ENCODE peak calls at places on chromosome 11, in four cellular contexts. D is WTC11, C is HepG2, L is K562. O is an unnamed sample.

GRCh38 chr11:83549984-83550667 is 264.0 kb upstream of the CCDC90B start:
- DNase-seq in C (no peak), L (peak), D (no peak), O (no peak)

GRCh38 chr11:4071828-4072421 is 22.7 kb upstream of the RRM1 start:
- DNase-seq in L (no peak), D (no peak), C (no peak), O (no peak)

GRCh38 chr11:126945319-126945718 is 55.3 kb downstream of the KIRREL3 start:
- DNase-seq in L (no peak), C (no peak), D (no peak), O (no peak)

GRCh38 chr11:57566035-57566504 is 1.4 kb downstream of the UBE2L6 start:
- DNase-seq in L (peak), C (peak), D (no peak), O (no peak)

GRCh38 chr11:120532511-120533196 is 21.1 kb downstream of the GRIK4 start:
- DNase-seq in L (no peak), D (no peak), C (peak), O (no peak)

GRCh38 chr11:66438009-66438503 is 592 bp downstream of the MRPL11 start:
- DNase-seq in L (peak), D (no peak), C (no peak), O (no peak)

GRCh38 chr11:112270551-112271180 is 10.0 kb upstream of the PLET1 start:
- DNase-seq in L (peak), D (peak), C (no peak), O (no peak)

GRCh38 chr11:78019808-78020207 is 3.3 kb downstream of the KCTD14 start:
- DNase-seq in L (no peak), D (no peak), C (peak), O (peak)

GRCh38 chr11:127943763-127944162 is 643.6 kb downstream of the ETS1 start:
- DNase-seq in C (no peak), D (no peak), L (no peak), O (no peak)

GRCh38 chr11:19658344-19658743 is 54.3 kb upstream of the NAV2 start:
- DNase-seq in C (no peak), L (no peak), D (no peak), O (peak)

GRCh38 chr11:62398011-62398994 is 20.5 kb upstream of the SCGB1A1 start:
- DNase-seq in D (no peak), L (peak), C (peak), O (peak)

GRCh38 chr11:1121343-1122331 is 36.1 kb upstream of the MUC5AC start:
- DNase-seq in C (no peak), D (no peak), L (no peak), O (peak)

GRCh38 chr11:77188323-77188911 is 60.4 kb downstream of the MYO7A start:
- DNase-seq in D (peak), C (peak), L (peak), O (peak)

GRCh38 chr11:114273890-114274635 is 22.1 kb upstream of the NNMT start:
- DNase-seq in L (peak), D (no peak), C (no peak), O (no peak)

GRCh38 chr11:47184711-47185304 is 1.4 kb downstream of the PACSIN3 start:
- DNase-seq in L (no peak), C (peak), D (no peak), O (no peak)

DNA sequence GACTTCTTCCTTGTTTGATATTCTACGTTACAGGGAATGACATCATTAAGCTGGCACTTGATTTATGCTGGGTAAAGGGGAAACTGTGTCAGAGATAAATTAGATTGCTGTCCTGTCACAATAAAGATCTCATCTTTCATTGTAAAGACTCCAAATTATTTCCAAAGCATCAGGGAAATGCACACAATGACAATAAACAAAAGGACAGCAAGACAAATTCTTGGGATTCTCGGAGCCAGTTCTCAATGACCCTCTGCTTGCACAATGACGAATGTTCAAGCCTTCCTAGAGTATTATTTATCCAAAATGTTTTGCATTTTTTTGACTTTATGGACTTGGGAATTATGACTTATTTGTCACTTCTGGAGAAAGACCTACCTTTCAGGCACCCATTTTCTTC is 1121.9 kb upstream of the TENM4 start:
- DNase-seq in D (no peak), C (no peak), L (no peak), O (no peak)
- TF ChIP-seq NR3C1 in D (no peak), C (no peak), L (no peak), O (no peak)

GRCh38 chr11:73343076-73343833 is 32.9 kb upstream of the RELT start:
- DNase-seq in C (no peak), D (peak), L (no peak), O (no peak)
- TF ChIP-seq ESRRA in C (no peak), D (no peak), L (no peak), O (no peak)

DNA sequence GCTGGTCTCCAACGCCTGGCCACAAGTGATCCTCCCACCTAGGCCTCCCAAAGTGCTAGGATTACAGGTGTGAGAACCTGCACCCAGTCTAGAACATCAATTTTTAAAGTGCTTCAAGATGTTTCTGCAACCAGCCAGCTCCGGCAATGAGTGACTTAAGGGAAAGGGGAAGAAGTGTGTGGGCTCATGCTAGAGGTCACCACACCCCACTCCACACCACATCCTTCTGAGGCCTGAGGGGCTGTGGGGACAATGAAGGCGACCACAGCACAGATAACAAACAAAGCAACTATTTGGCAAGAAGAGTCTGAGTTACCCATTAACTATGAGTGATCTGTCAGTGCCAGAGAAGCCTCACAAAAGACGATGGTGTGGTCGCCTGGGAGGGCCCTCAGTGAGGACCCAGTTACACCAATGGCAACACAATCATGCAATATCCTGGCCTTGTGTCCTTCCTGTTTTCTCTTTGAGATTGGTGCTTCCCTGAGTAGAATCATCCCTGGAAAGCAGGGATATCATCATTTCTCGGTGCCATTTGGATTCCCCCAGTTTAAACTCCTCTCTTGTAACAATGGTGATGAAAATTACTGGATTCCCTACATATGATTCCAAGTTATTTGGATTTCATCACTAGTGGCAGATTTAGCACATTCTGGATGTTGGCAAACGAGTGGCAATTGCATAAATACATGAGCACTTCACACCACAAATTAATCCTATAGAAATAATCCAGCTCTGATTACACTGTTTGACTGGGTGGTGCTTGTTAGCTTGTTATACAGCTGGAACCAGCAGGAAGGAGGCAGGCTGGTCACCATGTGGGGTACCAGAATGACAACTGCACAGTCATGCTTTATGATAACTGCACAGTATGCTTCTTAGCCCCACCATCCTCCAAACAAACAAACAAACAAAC is 18.4 kb downstream of the ABTB2 start:
- DNase-seq in D (no peak), L (no peak), C (peak), O (peak)
- TF ChIP-seq NR3C1 in D (no peak), L (no peak), C (no peak), O (no peak)

GRCh38 chr11:64642418-64642735 is 51.4 kb downstream of the SLC22A12 start:
- DNase-seq in D (no peak), C (no peak), L (no peak), O (no peak)

GRCh38 chr11:64642876-64643257 is 51.8 kb downstream of the SLC22A12 start:
- DNase-seq in L (no peak), D (peak), C (no peak), O (no peak)

GRCh38 chr11:64643927-64644326 is 52.9 kb downstream of the SLC22A12 start:
- DNase-seq in L (no peak), D (no peak), C (no peak), O (no peak)

GRCh38 chr11:64644348-64645242 is 53.6 kb downstream of the SLC22A12 start:
- DNase-seq in L (no peak), C (no peak), D (peak), O (peak)

DNA sequence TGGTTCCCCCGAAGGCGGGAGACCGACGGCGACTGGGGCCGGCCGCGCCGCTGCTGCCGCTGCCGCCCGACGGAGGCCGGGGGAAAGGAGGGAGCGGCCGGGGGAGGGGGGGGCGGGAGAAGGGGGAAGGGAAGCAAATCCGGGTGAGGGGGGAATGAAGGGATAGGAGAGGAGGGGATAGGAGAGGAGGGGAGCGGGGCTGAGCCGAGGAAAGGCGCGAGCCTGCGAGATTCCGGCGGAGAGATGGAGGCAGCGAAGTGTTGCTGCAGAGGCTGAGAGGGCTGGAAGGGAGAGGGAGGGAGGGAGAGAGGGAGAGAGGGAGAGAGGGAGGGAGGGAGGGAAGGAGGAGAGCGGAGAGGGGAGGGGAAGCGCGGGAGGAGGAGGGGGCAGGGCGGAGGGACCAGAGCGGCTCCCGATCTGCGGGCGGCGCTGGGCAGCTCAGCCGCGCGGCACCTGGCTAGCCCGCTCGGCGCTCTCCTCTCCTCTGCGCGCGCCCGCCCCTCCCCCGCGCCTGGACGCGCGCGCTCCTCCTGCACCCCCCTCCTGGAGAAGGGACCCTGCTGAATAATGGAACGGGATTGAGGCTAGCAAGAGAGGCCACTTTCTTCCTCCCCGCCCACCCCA is 52.4 kb downstream of the SLC22A12 start:
- DNase-seq in L (peak), D (peak), C (no peak), O (no peak)
- TF ChIP-seq ESRRA in L (no peak), D (no peak), C (no peak), O (no peak)

GRCh38 chr11:17917556-17917955 is 95.3 kb downstream of the SERGEF start:
- DNase-seq in L (no peak), C (no peak), D (no peak), O (no peak)
- TF ChIP-seq NR3C1 in L (no peak), C (no peak), D (no peak), O (no peak)

DNA sequence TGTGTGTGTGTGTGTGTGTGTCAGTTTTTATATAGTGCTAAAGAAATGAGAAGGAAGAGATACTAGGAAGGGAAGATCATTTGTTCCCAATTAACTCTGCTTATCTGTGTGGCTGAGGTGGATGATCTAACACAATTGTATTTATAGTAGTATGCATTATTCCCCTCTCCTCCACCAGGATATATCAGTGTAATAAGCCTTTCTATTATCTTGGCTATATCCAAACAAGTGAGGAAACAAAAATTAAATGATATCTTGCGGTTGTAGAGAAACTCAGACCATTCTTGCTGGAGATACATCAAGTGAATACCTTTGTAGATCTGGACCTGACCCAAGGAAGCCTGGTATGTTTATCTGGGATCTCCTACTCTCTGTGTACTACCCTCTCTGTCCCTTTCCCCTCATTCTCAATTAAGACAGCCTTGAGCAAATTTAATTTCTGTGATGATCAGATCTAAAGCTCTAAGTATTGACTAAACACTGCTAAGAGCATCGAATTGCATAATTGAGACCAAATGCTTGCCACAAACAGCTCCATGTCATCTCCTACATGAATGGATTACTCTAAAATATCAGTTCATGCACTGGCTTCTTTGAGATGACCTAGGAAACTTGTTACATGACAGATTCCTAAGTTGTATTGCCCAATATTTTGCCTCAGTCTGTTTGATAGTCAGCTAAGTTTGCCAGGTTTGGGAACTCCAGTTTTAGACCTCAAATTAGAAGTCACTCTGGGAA is 185.3 kb upstream of the CTSC start:
- DNase-seq in C (no peak), L (no peak), D (no peak), O (no peak)
- TF ChIP-seq ESRRA in C (no peak), L (no peak), D (no peak), O (no peak)

DNA sequence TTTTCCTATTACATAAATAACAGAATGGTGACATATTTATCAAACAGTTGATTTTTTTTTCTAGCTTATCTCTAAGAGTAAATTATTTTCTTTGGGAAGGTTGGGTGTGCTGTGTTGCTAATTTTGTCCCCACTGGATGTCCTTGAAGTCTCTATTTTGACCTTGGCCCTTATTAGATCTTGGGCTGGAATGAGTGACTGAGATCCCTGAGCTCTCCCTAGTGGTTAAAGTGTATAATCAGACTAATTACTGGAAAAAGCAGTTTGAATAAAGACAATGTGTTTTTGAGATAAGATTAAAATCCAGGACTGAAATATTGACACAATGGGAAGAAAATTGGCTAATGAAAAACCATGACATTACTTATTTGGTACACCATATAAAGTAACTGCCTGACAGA is 56.1 kb downstream of the AASDHPPT start:
- DNase-seq in C (no peak), L (peak), D (no peak), O (no peak)
- TF ChIP-seq NR3C1 in C (no peak), L (no peak), D (no peak), O (no peak)

O was measured in A549.